ENCODE peak calls at places on chromosomes 1 and 21, in six cellular contexts. C is K562, W is GM12891, H is prostate gland, A is A549, O is esophagus squamous epithelium. N is an unnamed sample.

GRCh38 chr1:157113631-157114030 is 14.0 kb upstream of the ETV3L start:
- DNase-seq in C (no peak), W (no peak), H (no peak), A (no peak), O (no peak), N (no peak)

GRCh38 chr1:88001460-88001859 is 672.8 kb downstream of the LMO4 start:
- DNase-seq in C (no peak), W (no peak), H (no peak), A (peak), O (no peak), N (no peak)

GRCh38 chr1:6504887-6505286 is 13.4 kb upstream of the PLEKHG5 start:
- DNase-seq in C (no peak), W (no peak), H (no peak), A (no peak), O (no peak), N (no peak)

GRCh38 chr1:117815105-117815812 is 114.2 kb downstream of the GDAP2 start:
- DNase-seq in C (no peak), W (no peak), H (no peak), A (no peak), O (no peak), N (no peak)

GRCh38 chr1:246329900-246330299 is 177.2 kb downstream of the SMYD3 start:
- DNase-seq in C (no peak), W (peak), H (no peak), A (no peak), O (no peak), N (no peak)

GRCh38 chr1:193549067-193549466 is 362.7 kb upstream of the B3GALT2 start:
- DNase-seq in C (no peak), W (no peak), H (no peak), A (no peak), O (no peak), N (no peak)

GRCh38 chr21:45178971-45179370 is 104.6 kb downstream of the ADARB1 start:
- DNase-seq in C (no peak), W (no peak), H (no peak), A (no peak), O (no peak), N (no peak)

GRCh38 chr1:51328926-51329325 is 1.4 kb downstream of the TTC39A start:
- DNase-seq in C (no peak), W (no peak), H (no peak), A (no peak), O (no peak), N (no peak)

GRCh38 chr1:225670806-225671733 is 18.1 kb upstream of the ENAH start:
- DNase-seq in C (no peak), W (no peak), H (no peak), A (no peak), O (no peak), N (no peak)

GRCh38 chr1:57485643-57486042 is 61.8 kb upstream of the DAB1 start:
- DNase-seq in C (no peak), W (no peak), H (no peak), A (no peak), O (no peak), N (no peak)

GRCh38 chr1:151540982-151541377 is 871 bp downstream of the TUFT1 start:
- DNase-seq in C (no peak), W (no peak), H (no peak), A (peak), O (no peak), N (no peak)

GRCh38 chr21:43315244-43316137 is 111.4 kb downstream of the SIK1 start:
- DNase-seq in C (no peak), W (no peak), H (no peak), A (no peak), O (no peak), N (no peak)

GRCh38 chr1:46183926-46184557 is 7.8 kb upstream of the P3R3URF start:
- DNase-seq in C (no peak), W (no peak), H (no peak), A (no peak), O (no peak), N (no peak)

GRCh38 chr1:109490934-109491302 is 3.0 kb upstream of the CYB561D1 start:
- DNase-seq in C (no peak), W (no peak), H (no peak), A (no peak), O (no peak), N (no peak)

GRCh38 chr1:228989992-228990827 is 254.9 kb downstream of the RHOU start:
- DNase-seq in C (no peak), W (no peak), H (no peak), A (no peak), O (no peak), N (no peak)

GRCh38 chr1:1748686-1749321 is 24.6 kb upstream of the CDK11A start:
- DNase-seq in C (peak), W (no peak), H (no peak), A (no peak), O (no peak), N (no peak)

GRCh38 chr1:228464487-228464983 is 22.6 kb upstream of the RNF187 start:
- DNase-seq in C (no peak), W (peak), H (no peak), A (peak), O (peak), N (peak)

GRCh38 chr1:28449904-28450303 is 55.9 kb upstream of the RCC1 start:
- DNase-seq in C (peak), W (peak), H (no peak), A (no peak), O (no peak), N (no peak)

GRCh38 chr1:41633764-41634163 is 149.3 kb upstream of the EDN2 start:
- DNase-seq in C (no peak), W (no peak), H (no peak), A (no peak), O (no peak), N (no peak)

GRCh38 chr1:157539568-157539967 is 12.7 kb downstream of the FCRL5 start:
- DNase-seq in C (no peak), W (no peak), H (no peak), A (no peak), O (no peak), N (no peak)

GRCh38 chr1:195195423-195196057 is 1412.7 kb downstream of the KCNT2 start:
- DNase-seq in C (no peak), W (peak), H (no peak), A (no peak), O (no peak), N (no peak)

GRCh38 chr1:221549815-221550214 is 192.1 kb downstream of the DUSP10 start:
- DNase-seq in C (no peak), W (no peak), H (no peak), A (no peak), O (no peak), N (no peak)

GRCh38 chr1:153968972-153969371 is 1.3 kb downstream of the CREB3L4 start:
- DNase-seq in C (no peak), W (no peak), H (no peak), A (no peak), O (no peak), N (no peak)

GRCh38 chr1:153976819-153977249 is 640 bp downstream of the JTB start:
- DNase-seq in C (peak), W (no peak), H (peak), A (no peak), O (no peak), N (peak)

GRCh38 chr1:153970346-153970745 is 2.6 kb downstream of the CREB3L4 start:
- DNase-seq in C (no peak), W (no peak), H (no peak), A (no peak), O (no peak), N (no peak)

GRCh38 chr1:153973478-153973877 is 4.0 kb downstream of the JTB start:
- DNase-seq in C (no peak), W (no peak), H (no peak), A (no peak), O (no peak), N (no peak)

GRCh38 chr1:153973071-153973470 is 4.4 kb downstream of the JTB start:
- DNase-seq in C (no peak), W (no peak), H (no peak), A (no peak), O (no peak), N (no peak)
- TF ChIP-seq POLR2A in C (no peak), W (peak), H (no peak), A (no peak), O (no peak), N (peak)

GRCh38 chr1:232805269-232806070 is at the start of gene MAP10:
- DNase-seq in C (peak), W (peak), H (peak), A (peak), O (peak), N (peak)
- TF ChIP-seq POLR2A in C (peak), W (peak), H (no peak), A (peak), O (no peak), N (peak)

GRCh38 chr1:173823776-173824314 is 628 bp upstream of the DARS2 start:
- DNase-seq in C (no peak), W (no peak), H (no peak), A (no peak), O (no peak), N (no peak)
- TF ChIP-seq POLR2A in C (no peak), W (peak), H (no peak), A (no peak), O (no peak), N (no peak)

GRCh38 chr1:84298336-84298687 is 3.2 kb upstream of the SAMD13 start:
- DNase-seq in C (peak), W (peak), H (peak), A (peak), O (no peak), N (peak)
- TF ChIP-seq POLR2A in C (peak), W (no peak), H (peak), A (peak), O (peak), N (peak)

GRCh38 chr21:36069713-36070573 is at the start of gene CBR1:
- DNase-seq in C (peak), W (peak), H (peak), A (peak), O (peak), N (peak)
- TF ChIP-seq POLR2A in C (peak), W (peak), H (peak), A (peak), O (peak), N (peak)

GRCh38 chr1:3900969-3901529 is 977 bp upstream of the C1orf174 start:
- DNase-seq in C (peak), W (peak), H (peak), A (peak), O (peak), N (peak)
- TF ChIP-seq POLR2A in C (peak), W (no peak), H (peak), A (peak), O (no peak), N (peak)

GRCh38 chr1:241180569-241180968 is 176.4 kb downstream of the RGS7 start:
- DNase-seq in C (no peak), W (no peak), H (no peak), A (no peak), O (no peak), N (no peak)
- TF ChIP-seq POLR2A in C (no peak), W (no peak), H (no peak), A (no peak), O (no peak), N (no peak)